ENCODE peak calls at places on chromosomes 11 and 22, in nine cellular contexts. J is IMR-90; M is ovary; N is fibroblast of lung; F is brain microvascular endothelial cell; A is body of pancreas; L is CD4-positive, alpha-beta T cell; W is A549; H is psoas muscle. R is an unnamed sample.

GRCh38 chr11:65611028-65611757 is 2.8 kb downstream of the MAP3K11 start:
- DNase-seq in J (no peak), M (no peak), N (no peak), F (no peak), A (no peak), L (no peak), W (no peak), H (peak; percentile 68), R (peak; percentile 76)

GRCh38 chr11:33334627-33335026 is 77.4 kb downstream of the HIPK3 start:
- DNase-seq in J (no peak), M (no peak), N (no peak), F (no peak), A (no peak), L (no peak), W (no peak), H (no peak), R (no peak)

GRCh38 chr22:44661070-44661469 is 40.9 kb upstream of the PRR5 start:
- DNase-seq in J (no peak), M (no peak), N (no peak), F (no peak), A (no peak), L (no peak), W (no peak), H (peak; percentile 19), R (no peak)

GRCh38 chr11:84648413-84648812 is 978.7 kb downstream of the DLG2 start:
- DNase-seq in J (no peak), M (no peak), N (no peak), F (no peak), A (no peak), L (no peak), W (no peak), H (no peak), R (no peak)

GRCh38 chr11:134063991-134064747 is 4.7 kb upstream of the JAM3 start:
- DNase-seq in J (no peak), M (no peak), N (no peak), F (no peak), A (no peak), L (no peak), W (no peak), H (no peak), R (no peak)

GRCh38 chr11:121199516-121199915 is 93.1 kb upstream of the SC5D start:
- DNase-seq in J (no peak), M (no peak), N (no peak), F (no peak), A (no peak), L (no peak), W (no peak), H (no peak), R (no peak)

GRCh38 chr11:83044958-83045712 is 26.6 kb downstream of the RAB30 start:
- DNase-seq in J (peak; percentile 92), M (no peak), N (peak; percentile 68), F (peak; percentile 91), A (no peak), L (no peak), W (peak; percentile 87), H (no peak), R (no peak)

GRCh38 chr11:116533186-116533825 is 239.5 kb downstream of the BUD13 start:
- DNase-seq in J (no peak), M (no peak), N (no peak), F (no peak), A (no peak), L (no peak), W (no peak), H (no peak), R (no peak)

GRCh38 chr22:17748555-17749353 is 25.5 kb downstream of the BID start:
- DNase-seq in J (no peak), M (no peak), N (no peak), F (no peak), A (no peak), L (no peak), W (no peak), H (no peak), R (no peak)

GRCh38 chr11:64239662-64240466 is 1.0 kb upstream of the FKBP2 start:
- DNase-seq in J (no peak), M (no peak), N (no peak), F (no peak), A (no peak), L (no peak), W (no peak), H (peak; percentile 61), R (no peak)

GRCh38 chr11:67601098-67601497 is 5.6 kb upstream of the NDUFV1 start:
- DNase-seq in J (no peak), M (no peak), N (no peak), F (no peak), A (no peak), L (no peak), W (no peak), H (no peak), R (no peak)

GRCh38 chr11:10441652-10442503 is 13.2 kb upstream of the AMPD3 start:
- DNase-seq in J (no peak), M (no peak), N (no peak), F (no peak), A (no peak), L (no peak), W (no peak), H (no peak), R (no peak)

GRCh38 chr22:22450343-22450839 is 58.2 kb downstream of the ZNF280B start:
- DNase-seq in J (no peak), M (no peak), N (no peak), F (no peak), A (peak; percentile 20), L (no peak), W (no peak), H (no peak), R (no peak)

GRCh38 chr11:109029927-109030326 is 365.1 kb downstream of the DDX10 start:
- DNase-seq in J (no peak), M (no peak), N (no peak), F (no peak), A (no peak), L (no peak), W (no peak), H (no peak), R (no peak)

GRCh38 chr11:113553905-113554304 is 78.7 kb upstream of the DRD2 start:
- DNase-seq in J (no peak), M (no peak), N (no peak), F (no peak), A (no peak), L (no peak), W (no peak), H (no peak), R (no peak)

GRCh38 chr11:113556036-113556435 is 80.8 kb upstream of the DRD2 start:
- DNase-seq in J (no peak), M (no peak), N (no peak), F (no peak), A (no peak), L (no peak), W (no peak), H (no peak), R (no peak)

GRCh38 chr11:113553235-113553634 is 78.0 kb upstream of the DRD2 start:
- DNase-seq in J (peak; percentile 89), M (no peak), N (peak; percentile 74), F (peak; percentile 89), A (no peak), L (no peak), W (no peak), H (no peak), R (no peak)

GRCh38 chr11:113554531-113554930 is 79.3 kb upstream of the DRD2 start:
- DNase-seq in J (no peak), M (no peak), N (no peak), F (no peak), A (no peak), L (no peak), W (no peak), H (no peak), R (no peak)

GRCh38 chr11:113555071-113555739 is 80.0 kb upstream of the DRD2 start:
- DNase-seq in J (no peak), M (no peak), N (no peak), F (no peak), A (no peak), L (no peak), W (no peak), H (no peak), R (no peak)
- H3K27ac ChIP-seq in J (no peak overlapping the region), M (no peak overlapping the region), N (no peak overlapping the region), F (no peak overlapping the region), A (no peak overlapping the region), L (no peak overlapping the region), W (no peak overlapping the region), H (no peak overlapping the region), R (no peak overlapping the region)

GRCh38 chr22:31269892-31270574 is 22.3 kb downstream of the PIK3IP1 start:
- DNase-seq in J (no peak), M (no peak), N (no peak), F (no peak), A (no peak), L (no peak), W (no peak), H (no peak), R (no peak)
- H3K27ac ChIP-seq in J (no peak overlapping the region), M (no peak overlapping the region), N (no peak overlapping the region), F (no peak overlapping the region), A (no peak overlapping the region), L (no peak overlapping the region), W (no peak overlapping the region), H (no peak overlapping the region), R (no peak overlapping the region)

DNA sequence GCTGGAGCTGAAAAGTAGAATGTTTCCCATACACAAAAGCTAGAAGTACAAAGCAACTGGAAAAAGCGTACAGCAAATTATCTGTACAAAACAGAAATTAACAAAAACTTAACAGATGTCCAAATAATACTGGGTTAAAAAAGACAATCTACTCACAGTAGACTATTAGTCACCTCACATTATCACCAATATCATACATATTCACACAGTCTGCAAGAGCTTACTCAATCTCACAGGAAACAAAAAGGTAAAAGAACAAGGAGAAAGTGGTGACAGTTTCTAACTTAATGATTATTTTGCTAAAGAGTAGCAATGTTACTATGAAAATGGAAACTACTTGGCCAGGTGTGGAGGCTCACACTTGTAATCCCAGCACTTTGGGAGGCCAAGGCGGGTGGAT is 11.9 kb downstream of the CELF1 start:
- DNase-seq in J (no peak), M (no peak), N (no peak), F (no peak), A (no peak), L (no peak), W (no peak), H (no peak), R (no peak)
- H3K27ac ChIP-seq in J (no peak overlapping the region), M (no peak overlapping the region), N (peak overlapping the region; percentile 46), F (no peak overlapping the region), A (no peak overlapping the region), L (no peak overlapping the region), W (no peak overlapping the region), H (peak overlapping the region; percentile 64), R (no peak overlapping the region)

GRCh38 chr11:47391077-47391583 is 12.8 kb upstream of the SPI1 start:
- DNase-seq in J (no peak), M (no peak), N (no peak), F (no peak), A (no peak), L (no peak), W (no peak), H (no peak), R (no peak)

GRCh38 chr11:47388697-47389576 is 10.6 kb upstream of the SPI1 start:
- DNase-seq in J (no peak), M (no peak), N (no peak), F (no peak), A (no peak), L (no peak), W (no peak), H (no peak), R (no peak)

GRCh38 chr11:47389577-47390072 is 11.3 kb upstream of the SPI1 start:
- DNase-seq in J (no peak), M (no peak), N (no peak), F (no peak), A (no peak), L (no peak), W (no peak), H (no peak), R (no peak)

GRCh38 chr11:47391711-47392432 is 13.5 kb upstream of the SPI1 start:
- DNase-seq in J (no peak), M (no peak), N (no peak), F (no peak), A (no peak), L (no peak), W (no peak), H (no peak), R (no peak)

GRCh38 chr11:47390084-47390760 is 11.9 kb upstream of the SPI1 start:
- DNase-seq in J (no peak), M (no peak), N (no peak), F (no peak), A (no peak), L (no peak), W (no peak), H (no peak), R (no peak)
- H3K27ac ChIP-seq in J (no peak overlapping the region), M (no peak overlapping the region), N (no peak overlapping the region), F (no peak overlapping the region), A (no peak overlapping the region), L (no peak overlapping the region), W (no peak overlapping the region), H (no peak overlapping the region), R (peak overlapping the region; percentile 26)

R was measured in substantia nigra.